ENCODE peak calls at places on chromosomes 2 and 18, in ten cellular contexts. S is activated effector memory CD4-positive, alpha-beta T cell treated with Interleukin-2 at 50 U/mL for 16 hours; Z is neural progenitor cell; J is amniotic stem cell; I is ELF-1; W is GM12892; M is left ventricle myocardium inferior; T is stimulated activated CD4-positive, alpha-beta T cell treated with anti-CD3 and anti-CD28 coated beads, TNF-alpha, amount 100 ng/mL, for 4 hours; Y is cardiac septum; G is HAP-1. V is an unnamed sample.

GRCh38 chr2:40550085-40550484 is 98.2 kb upstream of the SLC8A1 start:
- DNase-seq in S (no peak), Z (no peak), J (no peak), I (no peak), W (no peak), M (no peak), T (no peak), Y (no peak), G (no peak), V (no peak)

GRCh38 chr18:12336887-12337286 is 28.8 kb downstream of the TUBB6 start:
- DNase-seq in S (no peak), Z (no peak), J (no peak), I (peak), W (no peak), M (no peak), T (no peak), Y (no peak), G (peak), V (peak)

GRCh38 chr2:45889053-45889452 is 237.6 kb downstream of the PRKCE start:
- DNase-seq in S (no peak), Z (peak), J (no peak), I (peak), W (peak), M (peak), T (no peak), Y (no peak), G (no peak), V (no peak)

GRCh38 chr2:239834143-239834542 is 191.0 kb downstream of the NDUFA10 start:
- DNase-seq in S (no peak), Z (no peak), J (no peak), I (no peak), W (no peak), M (no peak), T (no peak), Y (peak), G (no peak), V (no peak)

GRCh38 chr2:83949361-83949760 is 509.7 kb downstream of the SUCLG1 start:
- DNase-seq in S (no peak), Z (no peak), J (no peak), I (no peak), W (no peak), M (no peak), T (no peak), Y (no peak), G (no peak), V (no peak)

GRCh38 chr18:36536426-36536825 is 238.9 kb downstream of the FHOD3 start:
- DNase-seq in S (no peak), Z (peak), J (no peak), I (peak), W (no peak), M (no peak), T (no peak), Y (no peak), G (no peak), V (no peak)

GRCh38 chr2:171319164-171319810 is 114.5 kb downstream of the METTL8 start:
- DNase-seq in S (peak), Z (peak), J (no peak), I (peak), W (no peak), M (no peak), T (peak), Y (no peak), G (peak), V (peak)

GRCh38 chr2:6922201-6922656 is 5.0 kb downstream of the RNF144A start:
- DNase-seq in S (no peak), Z (peak), J (no peak), I (peak), W (no peak), M (no peak), T (no peak), Y (no peak), G (no peak), V (no peak)

GRCh38 chr2:241894056-241894641 is 24.6 kb downstream of the RTP5 start:
- DNase-seq in S (no peak), Z (no peak), J (no peak), I (no peak), W (no peak), M (no peak), T (no peak), Y (peak), G (no peak), V (no peak)

GRCh38 chr2:96580771-96581170 is 44.2 kb downstream of the ARID5A start:
- DNase-seq in S (no peak), Z (peak), J (no peak), I (peak), W (no peak), M (no peak), T (no peak), Y (no peak), G (no peak), V (no peak)

GRCh38 chr2:113206251-113206650 is 32.5 kb downstream of the PSD4 start:
- DNase-seq in S (no peak), Z (no peak), J (no peak), I (no peak), W (no peak), M (no peak), T (no peak), Y (peak), G (no peak), V (no peak)

GRCh38 chr2:69149631-69150215 is 136.7 kb downstream of the ANTXR1 start:
- DNase-seq in S (no peak), Z (peak), J (no peak), I (peak), W (no peak), M (peak), T (no peak), Y (no peak), G (no peak), V (no peak)

GRCh38 chr18:50218432-50219197 is 23.7 kb upstream of the MYO5B start:
- DNase-seq in S (no peak), Z (peak), J (no peak), I (peak), W (no peak), M (no peak), T (no peak), Y (no peak), G (peak), V (peak)

GRCh38 chr2:202269585-202269984 is 4.0 kb downstream of the NOP58 start:
- DNase-seq in S (no peak), Z (no peak), J (no peak), I (peak), W (no peak), M (no peak), T (no peak), Y (no peak), G (no peak), V (no peak)

GRCh38 chr2:168640039-168640438 is 162.4 kb upstream of the NOSTRIN start:
- DNase-seq in S (no peak), Z (no peak), J (no peak), I (no peak), W (no peak), M (no peak), T (no peak), Y (no peak), G (no peak), V (no peak)